ENCODE peak calls at places on chromosomes 5 and 9, in seven cellular contexts. G, Y, H, E, D, X and I are unnamed samples.

GRCh38 chr5:107455111-107455544 is 215.6 kb downstream of the EFNA5 start:
- DNase-seq in H (no peak), Y (no peak), X (no peak), G (no peak), E (no peak), D (no peak), I (no peak)

GRCh38 chr5:108655750-108656450 is 91.8 kb upstream of the FER start:
- DNase-seq in X (peak; percentile 18), Y (no peak), E (no peak), D (no peak), G (no peak), H (no peak), I (no peak)

GRCh38 chr5:181211208-181211607 is 6.2 kb upstream of the TRIM7 start:
- DNase-seq in X (no peak), Y (no peak), H (no peak), G (no peak), E (no peak), D (no peak), I (no peak)

GRCh38 chr5:54616031-54616430 is 98.5 kb downstream of the SNX18 start:
- DNase-seq in D (no peak), G (no peak), Y (no peak), H (no peak), E (peak; percentile 87), X (peak; percentile 69), I (no peak)

GRCh38 chr9:35749515-35750255 is 598 bp downstream of the RGP1 start:
- DNase-seq in X (no peak), H (no peak), Y (peak; percentile 40), G (peak; percentile 60), E (peak; percentile 50), D (peak; percentile 42), I (peak; percentile 53)

GRCh38 chr9:93560991-93561390 is 15.4 kb upstream of the PHF2 start:
- DNase-seq in G (no peak), E (no peak), H (no peak), Y (no peak), X (no peak), D (no peak), I (no peak)

GRCh38 chr9:105245720-105246161 is 1.3 kb downstream of the SLC44A1 start:
- DNase-seq in X (no peak), E (no peak), H (no peak), G (no peak), D (no peak), Y (no peak), I (no peak)

GRCh38 chr9:2621678-2622360 is at the start of gene VLDLR:
- DNase-seq in G (peak; percentile 52), X (no peak), E (peak; percentile 52), Y (no peak), H (peak; percentile 3), D (peak; percentile 64), I (peak; percentile 21)

GRCh38 chr5:74630387-74631087 is 10.0 kb downstream of the ENC1 start:
- DNase-seq in G (no peak), X (no peak), Y (no peak), D (no peak), H (no peak), E (no peak), I (no peak)

GRCh38 chr9:68705636-68706578 is 867 bp downstream of the PIP5K1B start:
- DNase-seq in G (peak; percentile 26), Y (no peak), D (no peak), E (no peak), X (no peak), H (no peak), I (peak; percentile 88)

GRCh38 chr5:53331463-53331862 is 149.0 kb upstream of the FST start:
- DNase-seq in G (no peak), E (no peak), D (no peak), H (no peak), Y (no peak), X (no peak), I (no peak)

GRCh38 chr5:61625682-61626620 is 293.9 kb downstream of the ZSWIM6 start:
- DNase-seq in D (peak; percentile 88), X (no peak), G (peak; percentile 64), E (peak; percentile 37), Y (peak; percentile 20), H (no peak), I (peak; percentile 72)

GRCh38 chr5:91219803-91220371 is 163.2 kb downstream of the ARRDC3 start:
- DNase-seq in G (peak; percentile 51), E (no peak), D (peak; percentile 34), Y (peak; percentile 22), H (no peak), X (no peak), I (peak; percentile 33)

GRCh38 chr9:76652894-76653293 is 111.3 kb upstream of the PCA3 start:
- DNase-seq in G (no peak), Y (no peak), H (no peak), E (no peak), D (no peak), X (no peak), I (peak; percentile 34)

GRCh38 chr5:33272288-33272687 is 168.5 kb upstream of the TARS1 start:
- DNase-seq in E (no peak), H (no peak), G (no peak), X (peak; percentile 90), D (no peak), Y (no peak), I (no peak)

GRCh38 chr9:93656426-93657222 is 80.2 kb downstream of the PHF2 start:
- DNase-seq in D (no peak), Y (no peak), X (no peak), G (no peak), E (no peak), H (no peak), I (no peak)

GRCh38 chr5:14405706-14406553 is 175.7 kb upstream of the OTULINL start:
- DNase-seq in X (no peak), G (no peak), D (no peak), E (no peak), H (no peak), Y (no peak), I (peak; percentile 9)

GRCh38 chr9:36136894-36137391 is 410 bp downstream of the GLIPR2 start:
- DNase-seq in E (no peak), X (no peak), G (no peak), H (no peak), D (no peak), Y (no peak), I (no peak)

GRCh38 chr9:19050637-19051591 is 1.7 kb downstream of the RRAGA start:
- DNase-seq in X (no peak), H (no peak), D (no peak), G (no peak), Y (no peak), E (no peak), I (peak; percentile 36)

GRCh38 chr9:88781500-88782391 is 209.5 kb upstream of the S1PR3 start:
- DNase-seq in G (no peak), X (peak; percentile 63), H (no peak), E (peak; percentile 62), D (no peak), Y (no peak), I (no peak)

GRCh38 chr5:53962306-53962705 is 348.1 kb downstream of the ARL15 start:
- DNase-seq in Y (no peak), G (no peak), H (no peak), E (no peak), D (no peak), X (no peak), I (no peak)

GRCh38 chr5:30808996-30809395 is 384.5 kb upstream of the CDH6 start:
- DNase-seq in E (no peak), H (no peak), X (no peak), Y (no peak), D (no peak), G (no peak), I (no peak)

GRCh38 chr5:148524721-148525120 is 129.6 kb downstream of the HTR4 start:
- DNase-seq in H (no peak), X (no peak), E (no peak), G (no peak), Y (no peak), D (peak; percentile 81), I (no peak)

GRCh38 chr9:127186799-127187198 is 64.4 kb upstream of the ANGPTL2 start:
- DNase-seq in H (no peak), Y (no peak), G (no peak), E (no peak), X (no peak), D (no peak), I (no peak)

GRCh38 chr5:5042786-5043185 is 97.3 kb upstream of the ADAMTS16 start:
- DNase-seq in D (no peak), Y (no peak), E (no peak), G (no peak), X (no peak), H (no peak), I (no peak)

GRCh38 chr9:116278326-116278725 is 124.7 kb downstream of the PAPPA start:
- DNase-seq in E (no peak), X (no peak), H (no peak), Y (no peak), G (no peak), D (no peak), I (no peak)

GRCh38 chr5:1299961-1300360 is 5.1 kb upstream of the TERT start:
- DNase-seq in Y (no peak), X (no peak), E (no peak), D (no peak), G (no peak), H (no peak), I (no peak)